ENCODE peak calls at places on chromosomes 13 and 19, in nine cellular contexts. X, E, R, N, D, O, Q, Z and T are unnamed samples.

GRCh38 chr19:651114-651818 is 11.6 kb downstream of the FGF22 start:
- DNase-seq in O (no peak), Z (no peak), N (no peak), E (no peak), D (no peak), X (no peak), Q (no peak), R (no peak), T (no peak)

GRCh38 chr19:19382118-19382517 is 23.4 kb upstream of the GATAD2A start:
- DNase-seq in D (no peak), X (no peak), N (no peak), O (no peak), Z (no peak), R (no peak), Q (no peak), E (no peak), T (no peak)

GRCh38 chr19:17873661-17874422 is 2.1 kb downstream of the SLC5A5 start:
- DNase-seq in Z (no peak), X (peak; percentile 38), D (peak; percentile 96), O (peak; percentile 99), N (peak; percentile 60), E (peak; percentile 71), R (no peak), Q (peak; percentile 72), T (no peak)

GRCh38 chr13:110466261-110466660 is 95.3 kb downstream of the RAB20 start:
- DNase-seq in D (no peak), N (no peak), R (no peak), O (peak; percentile 74), E (no peak), Z (no peak), Q (no peak), X (no peak), T (no peak)

GRCh38 chr13:26074706-26075105 is 22.9 kb upstream of the SHISA2 start:
- DNase-seq in R (no peak), N (no peak), X (no peak), D (no peak), E (no peak), Q (no peak), Z (peak; percentile 24), O (no peak), T (no peak)

GRCh38 chr19:14375055-14375581 is 6.1 kb upstream of the ADGRE5 start:
- DNase-seq in X (no peak), N (no peak), E (peak; percentile 94), R (no peak), O (no peak), D (no peak), Z (no peak), Q (no peak), T (no peak)

GRCh38 chr13:22112956-22113750 is 442.3 kb downstream of the FGF9 start:
- DNase-seq in O (no peak), E (no peak), D (no peak), N (no peak), X (no peak), R (no peak), Q (no peak), Z (no peak), T (no peak)

GRCh38 chr19:8342316-8342683 is 762 bp downstream of the KANK3 start:
- DNase-seq in E (no peak), O (peak; percentile 77), X (no peak), R (no peak), D (peak; percentile 66), N (no peak), Q (no peak), Z (no peak), T (no peak)

GRCh38 chr13:99467764-99468163 is 33.5 kb upstream of the TM9SF2 start:
- DNase-seq in N (no peak), Q (peak; percentile 37), X (peak; percentile 50), E (no peak), R (no peak), Z (no peak), D (no peak), O (no peak), T (no peak)

GRCh38 chr19:55336101-55336500 is 3.6 kb upstream of the KMT5C start:
- DNase-seq in O (no peak), R (no peak), X (no peak), N (no peak), D (no peak), E (no peak), Z (no peak), Q (no peak), T (no peak)

GRCh38 chr19:51083181-51083580 is 494 bp upstream of the KLK14 start:
- DNase-seq in O (no peak), D (no peak), X (no peak), E (no peak), Z (no peak), R (no peak), N (no peak), Q (no peak), T (no peak)

GRCh38 chr19:38318595-38319142 is 976 bp upstream of the KCNK6 start:
- DNase-seq in O (no peak), Z (no peak), X (no peak), Q (no peak), E (no peak), N (no peak), D (no peak), R (no peak), T (peak; percentile 50)

GRCh38 chr19:15381864-15382263 is 2.3 kb upstream of the AKAP8 start:
- DNase-seq in D (no peak), Q (no peak), O (peak; percentile 14), E (no peak), R (no peak), Z (no peak), X (no peak), N (no peak), T (no peak)

GRCh38 chr19:1068111-1069001 is 1.4 kb downstream of the ARHGAP45 start:
- DNase-seq in Q (no peak), Z (no peak), R (no peak), E (peak; percentile 74), X (no peak), O (no peak), N (no peak), D (no peak), T (no peak)

GRCh38 chr19:33569822-33570221 is 48.2 kb upstream of the PEPD start:
- DNase-seq in Z (no peak), D (no peak), O (no peak), N (no peak), X (no peak), Q (no peak), R (no peak), E (no peak), T (no peak)

GRCh38 chr19:23054456-23054855 is 51.5 kb upstream of the ZNF728 start:
- DNase-seq in O (no peak), X (no peak), D (no peak), R (no peak), Q (no peak), Z (no peak), E (no peak), N (no peak), T (no peak)

GRCh38 chr19:32661318-32661717 is 13.7 kb downstream of the ANKRD27 start:
- DNase-seq in O (no peak), Z (no peak), Q (no peak), N (no peak), X (no peak), E (no peak), D (no peak), R (no peak), T (no peak)